ENCODE peak calls at places on chromosomes 5 and 9, in five cellular contexts. One of them, this sample, is unnamed.

GRCh38 chr5:177124486-177124991 is 9.0 kb upstream of the NSD1 start:
- DNase-seq in GM06990: peak
- DNase-seq in activated naive CD8-positive, alpha-beta T cell treated with anti-CD3 and anti-CD28 coated beads, Interleukin-2, amount 50 U/mL, for 16 hours: no peak
- DNase-seq in activated CD4-positive, CD25-positive, alpha-beta regulatory T cell treated with anti-CD3 and anti-CD28 coated beads, Interleukin-2, amount 50 U/mL, for 72 hours: no peak
- DNase-seq in ACHN: no peak
- DNase-seq in this sample: no peak

GRCh38 chr9:17135578-17135904 is 701 bp downstream of the CNTLN start:
- DNase-seq in ACHN: no peak
- DNase-seq in activated naive CD8-positive, alpha-beta T cell treated with anti-CD3 and anti-CD28 coated beads, Interleukin-2, amount 50 U/mL, for 16 hours: no peak
- DNase-seq in GM06990: no peak
- DNase-seq in activated CD4-positive, CD25-positive, alpha-beta regulatory T cell treated with anti-CD3 and anti-CD28 coated beads, Interleukin-2, amount 50 U/mL, for 72 hours: no peak
- DNase-seq in this sample: no peak

GRCh38 chr5:112795944-112796678 is 58.4 kb downstream of the APC start:
- DNase-seq in activated naive CD8-positive, alpha-beta T cell treated with anti-CD3 and anti-CD28 coated beads, Interleukin-2, amount 50 U/mL, for 16 hours: no peak
- DNase-seq in GM06990: no peak
- DNase-seq in ACHN: no peak
- DNase-seq in activated CD4-positive, CD25-positive, alpha-beta regulatory T cell treated with anti-CD3 and anti-CD28 coated beads, Interleukin-2, amount 50 U/mL, for 72 hours: no peak
- DNase-seq in this sample: no peak

GRCh38 chr5:173839117-173839713 is 48.9 kb upstream of the CPEB4 start:
- DNase-seq in ACHN: no peak
- DNase-seq in GM06990: no peak
- DNase-seq in activated CD4-positive, CD25-positive, alpha-beta regulatory T cell treated with anti-CD3 and anti-CD28 coated beads, Interleukin-2, amount 50 U/mL, for 72 hours: no peak
- DNase-seq in activated naive CD8-positive, alpha-beta T cell treated with anti-CD3 and anti-CD28 coated beads, Interleukin-2, amount 50 U/mL, for 16 hours: no peak
- DNase-seq in this sample: no peak

GRCh38 chr9:27561697-27562096 is 11.6 kb downstream of the C9orf72 start:
- DNase-seq in activated naive CD8-positive, alpha-beta T cell treated with anti-CD3 and anti-CD28 coated beads, Interleukin-2, amount 50 U/mL, for 16 hours: no peak
- DNase-seq in activated CD4-positive, CD25-positive, alpha-beta regulatory T cell treated with anti-CD3 and anti-CD28 coated beads, Interleukin-2, amount 50 U/mL, for 72 hours: no peak
- DNase-seq in ACHN: no peak
- DNase-seq in GM06990: no peak
- DNase-seq in this sample: no peak

GRCh38 chr5:56094579-56095361 is 100.0 kb upstream of the IL6ST start:
- DNase-seq in activated CD4-positive, CD25-positive, alpha-beta regulatory T cell treated with anti-CD3 and anti-CD28 coated beads, Interleukin-2, amount 50 U/mL, for 72 hours: peak
- DNase-seq in activated naive CD8-positive, alpha-beta T cell treated with anti-CD3 and anti-CD28 coated beads, Interleukin-2, amount 50 U/mL, for 16 hours: peak
- DNase-seq in ACHN: no peak
- DNase-seq in GM06990: no peak
- DNase-seq in this sample: no peak

GRCh38 chr5:113761594-113761993 is 248.1 kb downstream of the YTHDC2 start:
- DNase-seq in activated CD4-positive, CD25-positive, alpha-beta regulatory T cell treated with anti-CD3 and anti-CD28 coated beads, Interleukin-2, amount 50 U/mL, for 72 hours: no peak
- DNase-seq in activated naive CD8-positive, alpha-beta T cell treated with anti-CD3 and anti-CD28 coated beads, Interleukin-2, amount 50 U/mL, for 16 hours: no peak
- DNase-seq in GM06990: no peak
- DNase-seq in ACHN: no peak
- DNase-seq in this sample: no peak

GRCh38 chr9:115264333-115264732 is 146.4 kb upstream of the TNC start:
- DNase-seq in activated naive CD8-positive, alpha-beta T cell treated with anti-CD3 and anti-CD28 coated beads, Interleukin-2, amount 50 U/mL, for 16 hours: no peak
- DNase-seq in activated CD4-positive, CD25-positive, alpha-beta regulatory T cell treated with anti-CD3 and anti-CD28 coated beads, Interleukin-2, amount 50 U/mL, for 72 hours: no peak
- DNase-seq in ACHN: no peak
- DNase-seq in GM06990: no peak
- DNase-seq in this sample: no peak

GRCh38 chr9:134500931-134501265 is 140.7 kb upstream of the COL5A1 start:
- DNase-seq in ACHN: no peak
- DNase-seq in activated CD4-positive, CD25-positive, alpha-beta regulatory T cell treated with anti-CD3 and anti-CD28 coated beads, Interleukin-2, amount 50 U/mL, for 72 hours: no peak
- DNase-seq in GM06990: no peak
- DNase-seq in activated naive CD8-positive, alpha-beta T cell treated with anti-CD3 and anti-CD28 coated beads, Interleukin-2, amount 50 U/mL, for 16 hours: no peak
- DNase-seq in this sample: no peak

GRCh38 chr5:1752881-1753280 is 46.8 kb downstream of the MRPL36 start:
- DNase-seq in activated naive CD8-positive, alpha-beta T cell treated with anti-CD3 and anti-CD28 coated beads, Interleukin-2, amount 50 U/mL, for 16 hours: no peak
- DNase-seq in GM06990: no peak
- DNase-seq in ACHN: no peak
- DNase-seq in activated CD4-positive, CD25-positive, alpha-beta regulatory T cell treated with anti-CD3 and anti-CD28 coated beads, Interleukin-2, amount 50 U/mL, for 72 hours: peak
- DNase-seq in this sample: no peak

GRCh38 chr5:626850-627249 is 14.7 kb downstream of the CEP72 start:
- DNase-seq in activated CD4-positive, CD25-positive, alpha-beta regulatory T cell treated with anti-CD3 and anti-CD28 coated beads, Interleukin-2, amount 50 U/mL, for 72 hours: no peak
- DNase-seq in ACHN: no peak
- DNase-seq in GM06990: no peak
- DNase-seq in activated naive CD8-positive, alpha-beta T cell treated with anti-CD3 and anti-CD28 coated beads, Interleukin-2, amount 50 U/mL, for 16 hours: no peak
- DNase-seq in this sample: no peak

GRCh38 chr9:28801144-28801799 is 1228.0 kb upstream of the C9orf72 start:
- DNase-seq in activated CD4-positive, CD25-positive, alpha-beta regulatory T cell treated with anti-CD3 and anti-CD28 coated beads, Interleukin-2, amount 50 U/mL, for 72 hours: no peak
- DNase-seq in ACHN: peak
- DNase-seq in activated naive CD8-positive, alpha-beta T cell treated with anti-CD3 and anti-CD28 coated beads, Interleukin-2, amount 50 U/mL, for 16 hours: no peak
- DNase-seq in GM06990: no peak
- DNase-seq in this sample: no peak

GRCh38 chr9:118446962-118447490 is 742.8 kb downstream of the TLR4 start:
- DNase-seq in activated naive CD8-positive, alpha-beta T cell treated with anti-CD3 and anti-CD28 coated beads, Interleukin-2, amount 50 U/mL, for 16 hours: no peak
- DNase-seq in GM06990: no peak
- DNase-seq in ACHN: no peak
- DNase-seq in activated CD4-positive, CD25-positive, alpha-beta regulatory T cell treated with anti-CD3 and anti-CD28 coated beads, Interleukin-2, amount 50 U/mL, for 72 hours: no peak
- DNase-seq in this sample: no peak

GRCh38 chr5:11248958-11249357 is 487.9 kb upstream of the DAP start:
- DNase-seq in GM06990: no peak
- DNase-seq in ACHN: no peak
- DNase-seq in activated naive CD8-positive, alpha-beta T cell treated with anti-CD3 and anti-CD28 coated beads, Interleukin-2, amount 50 U/mL, for 16 hours: no peak
- DNase-seq in activated CD4-positive, CD25-positive, alpha-beta regulatory T cell treated with anti-CD3 and anti-CD28 coated beads, Interleukin-2, amount 50 U/mL, for 72 hours: no peak
- DNase-seq in this sample: no peak

GRCh38 chr5:82397741-82398320 is 119.7 kb upstream of the RPS23 start:
- DNase-seq in activated CD4-positive, CD25-positive, alpha-beta regulatory T cell treated with anti-CD3 and anti-CD28 coated beads, Interleukin-2, amount 50 U/mL, for 72 hours: no peak
- DNase-seq in ACHN: no peak
- DNase-seq in GM06990: no peak
- DNase-seq in activated naive CD8-positive, alpha-beta T cell treated with anti-CD3 and anti-CD28 coated beads, Interleukin-2, amount 50 U/mL, for 16 hours: no peak
- DNase-seq in this sample: no peak

GRCh38 chr5:140965905-140966292 is 377 bp upstream of the PCDHAC2 start:
- DNase-seq in ACHN: no peak
- DNase-seq in activated naive CD8-positive, alpha-beta T cell treated with anti-CD3 and anti-CD28 coated beads, Interleukin-2, amount 50 U/mL, for 16 hours: no peak
- DNase-seq in activated CD4-positive, CD25-positive, alpha-beta regulatory T cell treated with anti-CD3 and anti-CD28 coated beads, Interleukin-2, amount 50 U/mL, for 72 hours: no peak
- DNase-seq in GM06990: no peak
- DNase-seq in this sample: no peak

GRCh38 chr5:152092580-152092979 is 167.9 kb upstream of the GLRA1 start:
- DNase-seq in GM06990: no peak
- DNase-seq in activated CD4-positive, CD25-positive, alpha-beta regulatory T cell treated with anti-CD3 and anti-CD28 coated beads, Interleukin-2, amount 50 U/mL, for 72 hours: no peak
- DNase-seq in activated naive CD8-positive, alpha-beta T cell treated with anti-CD3 and anti-CD28 coated beads, Interleukin-2, amount 50 U/mL, for 16 hours: no peak
- DNase-seq in ACHN: no peak
- DNase-seq in this sample: no peak

GRCh38 chr9:70639853-70640814 is 225.7 kb upstream of the KLF9 start:
- DNase-seq in ACHN: peak
- DNase-seq in activated CD4-positive, CD25-positive, alpha-beta regulatory T cell treated with anti-CD3 and anti-CD28 coated beads, Interleukin-2, amount 50 U/mL, for 72 hours: no peak
- DNase-seq in activated naive CD8-positive, alpha-beta T cell treated with anti-CD3 and anti-CD28 coated beads, Interleukin-2, amount 50 U/mL, for 16 hours: no peak
- DNase-seq in GM06990: no peak
- DNase-seq in this sample: no peak

GRCh38 chr9:96655198-96655851 is at the start of gene PRXL2C:
- DNase-seq in activated CD4-positive, CD25-positive, alpha-beta regulatory T cell treated with anti-CD3 and anti-CD28 coated beads, Interleukin-2, amount 50 U/mL, for 72 hours: peak
- DNase-seq in GM06990: peak
- DNase-seq in ACHN: peak
- DNase-seq in activated naive CD8-positive, alpha-beta T cell treated with anti-CD3 and anti-CD28 coated beads, Interleukin-2, amount 50 U/mL, for 16 hours: peak
- DNase-seq in this sample: peak

GRCh38 chr5:1747803-1748085 is 51.9 kb downstream of the MRPL36 start:
- DNase-seq in activated CD4-positive, CD25-positive, alpha-beta regulatory T cell treated with anti-CD3 and anti-CD28 coated beads, Interleukin-2, amount 50 U/mL, for 72 hours: no peak
- DNase-seq in ACHN: no peak
- DNase-seq in GM06990: no peak
- DNase-seq in activated naive CD8-positive, alpha-beta T cell treated with anti-CD3 and anti-CD28 coated beads, Interleukin-2, amount 50 U/mL, for 16 hours: no peak
- DNase-seq in this sample: no peak

GRCh38 chr9:135081264-135081660 is 6.2 kb upstream of the OLFM1 start:
- DNase-seq in activated CD4-positive, CD25-positive, alpha-beta regulatory T cell treated with anti-CD3 and anti-CD28 coated beads, Interleukin-2, amount 50 U/mL, for 72 hours: no peak
- DNase-seq in activated naive CD8-positive, alpha-beta T cell treated with anti-CD3 and anti-CD28 coated beads, Interleukin-2, amount 50 U/mL, for 16 hours: no peak
- DNase-seq in GM06990: no peak
- DNase-seq in ACHN: no peak
- DNase-seq in this sample: no peak

GRCh38 chr5:105885266-105885665 is 1785.5 kb downstream of the EFNA5 start:
- DNase-seq in activated CD4-positive, CD25-positive, alpha-beta regulatory T cell treated with anti-CD3 and anti-CD28 coated beads, Interleukin-2, amount 50 U/mL, for 72 hours: no peak
- DNase-seq in GM06990: no peak
- DNase-seq in ACHN: no peak
- DNase-seq in activated naive CD8-positive, alpha-beta T cell treated with anti-CD3 and anti-CD28 coated beads, Interleukin-2, amount 50 U/mL, for 16 hours: no peak
- DNase-seq in this sample: no peak

GRCh38 chr9:1184146-1184545 is 134.0 kb downstream of the DMRT2 start:
- DNase-seq in activated CD4-positive, CD25-positive, alpha-beta regulatory T cell treated with anti-CD3 and anti-CD28 coated beads, Interleukin-2, amount 50 U/mL, for 72 hours: no peak
- DNase-seq in ACHN: no peak
- DNase-seq in GM06990: no peak
- DNase-seq in activated naive CD8-positive, alpha-beta T cell treated with anti-CD3 and anti-CD28 coated beads, Interleukin-2, amount 50 U/mL, for 16 hours: no peak
- DNase-seq in this sample: no peak

GRCh38 chr9:99172129-99173091 is 49.3 kb downstream of the ALG2 start:
- DNase-seq in activated CD4-positive, CD25-positive, alpha-beta regulatory T cell treated with anti-CD3 and anti-CD28 coated beads, Interleukin-2, amount 50 U/mL, for 72 hours: no peak
- DNase-seq in ACHN: peak
- DNase-seq in GM06990: no peak
- DNase-seq in activated naive CD8-positive, alpha-beta T cell treated with anti-CD3 and anti-CD28 coated beads, Interleukin-2, amount 50 U/mL, for 16 hours: no peak
- DNase-seq in this sample: no peak

GRCh38 chr9:14313378-14313940 is 482 bp downstream of the NFIB start:
- DNase-seq in activated naive CD8-positive, alpha-beta T cell treated with anti-CD3 and anti-CD28 coated beads, Interleukin-2, amount 50 U/mL, for 16 hours: no peak
- DNase-seq in GM06990: no peak
- DNase-seq in ACHN: peak
- DNase-seq in activated CD4-positive, CD25-positive, alpha-beta regulatory T cell treated with anti-CD3 and anti-CD28 coated beads, Interleukin-2, amount 50 U/mL, for 72 hours: no peak
- DNase-seq in this sample: no peak

GRCh38 chr5:117760114-117760513 is 1185.5 kb upstream of the SEMA6A start:
- DNase-seq in ACHN: no peak
- DNase-seq in activated naive CD8-positive, alpha-beta T cell treated with anti-CD3 and anti-CD28 coated beads, Interleukin-2, amount 50 U/mL, for 16 hours: no peak
- DNase-seq in GM06990: no peak
- DNase-seq in activated CD4-positive, CD25-positive, alpha-beta regulatory T cell treated with anti-CD3 and anti-CD28 coated beads, Interleukin-2, amount 50 U/mL, for 72 hours: no peak
- DNase-seq in this sample: no peak

GRCh38 chr9:125039544-125039943 is 98.7 kb upstream of the GOLGA1 start:
- DNase-seq in GM06990: no peak
- DNase-seq in activated CD4-positive, CD25-positive, alpha-beta regulatory T cell treated with anti-CD3 and anti-CD28 coated beads, Interleukin-2, amount 50 U/mL, for 72 hours: no peak
- DNase-seq in activated naive CD8-positive, alpha-beta T cell treated with anti-CD3 and anti-CD28 coated beads, Interleukin-2, amount 50 U/mL, for 16 hours: no peak
- DNase-seq in ACHN: no peak
- DNase-seq in this sample: no peak

GRCh38 chr5:50767588-50767987 is 101.2 kb downstream of the PARP8 start:
- DNase-seq in activated CD4-positive, CD25-positive, alpha-beta regulatory T cell treated with anti-CD3 and anti-CD28 coated beads, Interleukin-2, amount 50 U/mL, for 72 hours: no peak
- DNase-seq in ACHN: no peak
- DNase-seq in GM06990: no peak
- DNase-seq in activated naive CD8-positive, alpha-beta T cell treated with anti-CD3 and anti-CD28 coated beads, Interleukin-2, amount 50 U/mL, for 16 hours: no peak
- DNase-seq in this sample: no peak

This sample was measured in T-helper 1 cell.